ENCODE peak calls at places on chromosomes 16 and 17, in nine cellular contexts. Y is astrocyte of the spinal cord; A is NCI-H1092 treated with DMSO at 0.1 percent for 48 hours; Z is activated CD8-positive, alpha-beta T cell treated with anti-CD3 and anti-CD28 coated beads for 36 hours; Q is LoVo; W is T-helper 2 cell; B is NCI-H2171 treated with DMSO at 0.1 percent for 48 hours; O is glomerular endothelial cell; K is fibroblast of villous mesenchyme. X is an unnamed sample.

GRCh38 chr16:81808933-81809480 is 29.9 kb downstream of the PLCG2 start:
- DNase-seq in Y (no peak), A (no peak), Z (peak; percentile 72), Q (no peak), W (no peak), B (no peak), O (no peak), K (no peak), X (peak; percentile 78)

GRCh38 chr17:66713533-66714042 is 121.3 kb upstream of the CACNG5 start:
- DNase-seq in Y (no peak), A (no peak), Z (peak; percentile 71), Q (no peak), W (no peak), B (no peak), O (no peak), K (no peak), X (no peak)

GRCh38 chr17:76909971-76910760 is 42.0 kb downstream of the MGAT5B start:
- DNase-seq in Y (peak; percentile 56), A (no peak), Z (peak; percentile 56), Q (peak; percentile 26), W (peak; percentile 11), B (no peak), O (peak; percentile 5), K (peak; percentile 48), X (no peak)

GRCh38 chr17:8300629-8301242 is 5.5 kb upstream of the SLC25A35 start:
- DNase-seq in Y (peak; percentile 62), A (peak; percentile 59), Z (peak; percentile 70), Q (peak; percentile 86), W (peak; percentile 53), B (peak; percentile 78), O (no peak), K (peak; percentile 74), X (peak; percentile 68)

GRCh38 chr17:19719365-19720209 is 3.2 kb upstream of the SLC47A2 start:
- DNase-seq in Y (no peak), A (no peak), Z (no peak), Q (peak; percentile 77), W (no peak), B (no peak), O (no peak), K (no peak), X (no peak)

GRCh38 chr17:74478369-74479100 is 12.1 kb downstream of the CD300A start:
- DNase-seq in Y (no peak), A (no peak), Z (peak; percentile 77), Q (no peak), W (no peak), B (no peak), O (no peak), K (no peak), X (no peak)

GRCh38 chr16:19363741-19364140 is 53.9 kb upstream of the TMC5 start:
- DNase-seq in Y (no peak), A (no peak), Z (no peak), Q (no peak), W (no peak), B (no peak), O (no peak), K (no peak), X (no peak)

GRCh38 chr16:59320657-59321056 is 586.5 kb upstream of the GOT2 start:
- DNase-seq in Y (no peak), A (no peak), Z (no peak), Q (no peak), W (no peak), B (no peak), O (no peak), K (no peak), X (no peak)

GRCh38 chr17:10396529-10397163 is 23.8 kb upstream of the MYH13 start:
- DNase-seq in Y (no peak), A (no peak), Z (no peak), Q (no peak), W (no peak), B (no peak), O (no peak), K (no peak), X (no peak)

GRCh38 chr17:39702901-39703893 is 3.3 kb downstream of the ERBB2 start:
- DNase-seq in Y (no peak), A (no peak), Z (peak; percentile 31), Q (no peak), W (no peak), B (no peak), O (no peak), K (peak; percentile 63), X (no peak)

GRCh38 chr17:2289878-2290478 is 13.6 kb downstream of the SMG6 start:
- DNase-seq in Y (no peak), A (no peak), Z (no peak), Q (no peak), W (no peak), B (no peak), O (no peak), K (no peak), X (no peak)

GRCh38 chr17:75535119-75535537 is 9.6 kb downstream of the LLGL2 start:
- DNase-seq in Y (no peak), A (no peak), Z (peak; percentile 87), Q (no peak), W (peak; percentile 24), B (no peak), O (no peak), K (no peak), X (no peak)

GRCh38 chr17:80492343-80493136 is 16.1 kb upstream of the NPTX1 start:
- DNase-seq in Y (no peak), A (no peak), Z (no peak), Q (no peak), W (no peak), B (no peak), O (no peak), K (no peak), X (no peak)